ENCODE peak calls at places on chromosomes 3 and 15, in four cellular contexts. G, F, U and Q are unnamed samples.

GRCh38 chr3:67617518-67617917 is 36.9 kb downstream of the SUCLG2 start:
- DNase-seq in G (no peak), F (no peak), U (no peak), Q (no peak)

GRCh38 chr3:46386206-46386605 is 15.5 kb downstream of the CCR5 start:
- DNase-seq in G (no peak), F (no peak), U (no peak), Q (no peak)

GRCh38 chr15:35740761-35741160 is 194.8 kb upstream of the DPH6 start:
- DNase-seq in G (no peak), F (no peak), U (no peak), Q (no peak)

GRCh38 chr3:43035801-43036340 is 56.8 kb downstream of the GASK1A start:
- DNase-seq in G (no peak), F (no peak), U (no peak), Q (no peak)

GRCh38 chr3:33915796-33916589 is 117.6 kb downstream of the PDCD6IP start:
- DNase-seq in G (peak; percentile 3), F (no peak), U (no peak), Q (peak; percentile 30)

GRCh38 chr3:177361042-177361938 is 164.0 kb upstream of the TBL1XR1 start:
- DNase-seq in G (no peak), F (peak; percentile 37), U (no peak), Q (no peak)

GRCh38 chr3:115512565-115513410 is 110.5 kb upstream of the GAP43 start:
- DNase-seq in G (no peak), F (peak; percentile 80), U (no peak), Q (no peak)

GRCh38 chr15:63560741-63561448 is 36.3 kb upstream of the FBXL22 start:
- DNase-seq in G (no peak), F (no peak), U (no peak), Q (no peak)

GRCh38 chr3:134937256-134938023 is 142.4 kb downstream of the EPHB1 start:
- DNase-seq in G (no peak), F (peak; percentile 78), U (no peak), Q (no peak)

GRCh38 chr3:42157915-42158538 is 66.9 kb downstream of the TRAK1 start:
- DNase-seq in G (no peak), F (no peak), U (no peak), Q (no peak)

GRCh38 chr15:82021992-82022391 is 23.8 kb downstream of the MEX3B start:
- DNase-seq in G (no peak), F (no peak), U (no peak), Q (no peak)

GRCh38 chr3:122615303-122615702 is 37.9 kb downstream of the PARP15 start:
- DNase-seq in G (no peak), F (no peak), U (no peak), Q (no peak)

GRCh38 chr15:60389261-60390077 is 8.3 kb downstream of the ANXA2 start:
- DNase-seq in G (no peak), F (no peak), U (no peak), Q (no peak)

GRCh38 chr15:85306946-85307686 is 73.3 kb upstream of the AKAP13 start:
- DNase-seq in G (no peak), F (no peak), U (no peak), Q (no peak)

GRCh38 chr3:106341090-106341489 is 472.3 kb upstream of the CBLB start:
- DNase-seq in G (no peak), F (no peak), U (no peak), Q (no peak)

GRCh38 chr3:55490194-55490913 is 3.2 kb upstream of the WNT5A start:
- DNase-seq in G (no peak), F (no peak), U (no peak), Q (no peak)

GRCh38 chr3:121786485-121786884 is 36.9 kb upstream of the GOLGB1 start:
- DNase-seq in G (no peak), F (no peak), U (no peak), Q (no peak)

GRCh38 chr3:10609134-10609533 is 103.7 kb upstream of the ATP2B2 start:
- DNase-seq in G (no peak), F (no peak), U (no peak), Q (no peak)

GRCh38 chr15:53080484-53080883 is 290.3 kb upstream of the ONECUT1 start:
- DNase-seq in G (no peak), F (no peak), U (no peak), Q (no peak)

GRCh38 chr15:33720952-33721351 is 247.3 kb upstream of the CHRM5 start:
- DNase-seq in G (no peak), F (no peak), U (no peak), Q (no peak)

GRCh38 chr3:74562528-74563190 is 51.8 kb downstream of the CNTN3 start:
- DNase-seq in G (no peak), F (no peak), U (no peak), Q (no peak)

GRCh38 chr15:68154923-68155559 is 50.1 kb downstream of the CALML4 start:
- DNase-seq in G (peak; percentile 53), F (no peak), U (no peak), Q (no peak)

GRCh38 chr3:17605032-17605431 is 137.4 kb downstream of the TBC1D5 start:
- DNase-seq in G (peak; percentile 7), F (no peak), U (no peak), Q (no peak)

GRCh38 chr15:64461577-64462162 is 1.3 kb downstream of the ZNF609 start:
- DNase-seq in G (peak; percentile 6), F (no peak), U (peak; percentile 22), Q (no peak)

GRCh38 chr3:73086071-73086494 is 24.6 kb downstream of the EBLN2 start:
- DNase-seq in G (peak; percentile 34), F (peak; percentile 68), U (no peak), Q (no peak)

GRCh38 chr3:15768421-15769255 is 29.1 kb downstream of the ANKRD28 start:
- DNase-seq in G (peak; percentile 83), F (no peak), U (no peak), Q (no peak)

GRCh38 chr15:99719096-99719541 is 14.1 kb downstream of the LYSMD4 start:
- DNase-seq in G (no peak), F (no peak), U (peak; percentile 40), Q (peak; percentile 47)

GRCh38 chr15:53520867-53521525 is 238.5 kb downstream of the WDR72 start:
- DNase-seq in G (no peak), F (no peak), U (no peak), Q (no peak)

GRCh38 chr3:46759239-46760152 is 41.8 kb upstream of the PRSS50 start:
- DNase-seq in G (no peak), F (no peak), U (no peak), Q (no peak)

GRCh38 chr3:197490098-197490497 is 65.7 kb downstream of the BDH1 start:
- DNase-seq in G (peak; percentile 38), F (no peak), U (no peak), Q (no peak)

GRCh38 chr15:79294075-79294474 is 11.6 kb downstream of the ANKRD34C start:
- DNase-seq in G (no peak), F (no peak), U (no peak), Q (no peak)

GRCh38 chr15:40693904-40694705 is 869 bp upstream of the RAD51 start:
- DNase-seq in G (peak; percentile 6), F (no peak), U (peak; percentile 76), Q (no peak)

GRCh38 chr15:80970018-80970657 is 19.5 kb downstream of the MESD start:
- DNase-seq in G (peak; percentile 35), F (peak; percentile 78), U (peak; percentile 29), Q (no peak)

GRCh38 chr3:40452876-40453730 is 4.0 kb upstream of the RPL14 start:
- DNase-seq in G (peak; percentile 98), F (peak; percentile 90), U (peak; percentile 89), Q (peak; percentile 80)
- TF ChIP-seq POLR2A in G (peak; percentile 82), F (peak; percentile 86), U (peak; percentile 81), Q (peak; percentile 77)

GRCh38 chr3:49019941-49020334 is 1.6 kb upstream of the DALRD3 start:
- DNase-seq in G (no peak), F (no peak), U (no peak), Q (no peak)
- TF ChIP-seq TAF1 in G (no peak), F (no peak), U (no peak), Q (no peak)

DNA sequence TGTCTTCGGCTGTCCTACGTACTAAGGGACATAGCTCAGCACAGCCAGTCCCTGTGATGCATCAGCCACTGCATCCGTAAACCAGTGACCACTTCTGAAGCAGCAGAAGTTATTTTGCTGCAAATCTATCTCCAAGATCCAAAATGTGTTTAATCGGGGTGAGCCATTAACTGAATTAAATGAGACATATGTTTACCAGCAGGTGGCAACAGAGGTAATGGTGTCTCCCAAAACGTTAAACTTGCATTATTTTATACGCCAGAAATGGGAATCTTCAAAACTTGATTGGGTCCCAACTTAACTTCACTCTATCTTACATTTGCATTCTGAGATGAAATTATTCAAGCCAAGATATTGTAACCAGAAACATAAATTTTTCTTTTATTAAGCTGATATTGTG is 75.3 kb upstream of the BOC start:
- DNase-seq in G (no peak), F (no peak), U (no peak), Q (no peak)
- TF ChIP-seq POLR2A in G (no peak), F (no peak), U (no peak), Q (no peak)

GRCh38 chr15:49649987-49650386 is 29.1 kb downstream of the DTWD1 start:
- DNase-seq in G (no peak), F (no peak), U (no peak), Q (no peak)

GRCh38 chr15:49646891-49647290 is 26.0 kb downstream of the DTWD1 start:
- DNase-seq in G (no peak), F (no peak), U (no peak), Q (no peak)

GRCh38 chr15:49645277-49645676 is 24.4 kb downstream of the DTWD1 start:
- DNase-seq in G (no peak), F (no peak), U (no peak), Q (no peak)

GRCh38 chr15:49644364-49644794 is 23.5 kb downstream of the DTWD1 start:
- DNase-seq in G (no peak), F (no peak), U (no peak), Q (no peak)

DNA sequence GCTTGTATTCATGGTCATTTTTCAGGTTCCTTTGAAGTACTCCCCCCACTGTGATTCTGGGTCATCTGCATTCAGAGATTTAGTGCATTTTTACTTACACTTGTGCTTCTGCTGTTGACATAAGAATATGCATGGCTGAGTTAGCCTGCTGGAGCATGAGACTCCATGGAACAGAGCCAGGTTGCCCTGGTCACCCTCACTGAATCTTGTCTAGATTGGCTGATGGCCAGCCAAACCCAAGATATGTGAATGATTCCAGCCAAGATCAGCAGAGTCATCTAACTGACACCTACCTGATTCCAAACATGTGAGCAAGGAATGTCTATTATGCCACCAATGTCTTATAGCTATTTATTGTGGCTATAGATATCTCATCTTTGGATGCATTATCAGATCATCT is 25.1 kb downstream of the DTWD1 start:
- DNase-seq in G (peak; percentile 9), F (no peak), U (no peak), Q (no peak)
- TF ChIP-seq TAF1 in G (no peak), F (no peak), U (no peak), Q (no peak)

DNA sequence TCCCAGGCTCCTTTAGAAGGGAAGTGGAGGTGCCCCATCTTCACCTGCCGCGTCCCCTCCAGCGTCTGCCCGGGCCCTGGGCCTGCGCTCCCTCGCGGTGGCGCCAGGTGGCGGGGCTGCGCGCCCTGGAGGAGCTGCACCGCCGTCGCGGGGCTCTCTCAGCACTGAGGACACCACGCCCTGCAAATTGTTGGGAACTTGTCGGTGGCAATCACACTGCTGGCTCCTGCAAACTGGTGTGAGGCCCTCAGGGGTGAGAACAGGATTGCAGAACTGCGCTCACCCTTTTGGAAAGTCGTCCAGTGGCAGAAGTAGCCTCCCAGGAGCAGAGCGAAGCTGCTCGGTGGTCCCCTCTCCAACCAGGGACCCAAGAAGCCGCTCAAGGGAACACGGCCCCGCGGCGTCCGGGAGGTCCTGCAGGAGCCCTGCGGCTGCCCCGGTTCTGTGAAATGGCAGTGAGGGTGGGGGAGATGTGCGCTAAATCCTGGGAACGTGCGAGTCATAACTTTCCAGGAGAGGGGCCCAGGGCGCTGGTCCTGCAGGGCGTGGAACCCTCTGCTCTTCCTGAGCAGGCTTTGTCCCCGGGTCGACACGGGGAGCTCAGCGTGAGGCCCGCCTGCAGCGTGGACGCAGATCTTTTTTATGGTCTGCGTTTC is 995 bp upstream of the LRRK1 start:
- DNase-seq in G (peak; percentile 8), F (peak; percentile 94), U (peak; percentile 87), Q (peak; percentile 87)
- TF ChIP-seq POLR2A in G (no peak), F (no peak), U (no peak), Q (no peak)